ENCODE peak calls at places on chromosome 20, in four cellular contexts. Z is nucleus accumbens, E is iPS-NIHi11, F is esophagus squamous epithelium. K is an unnamed sample.
A peak's percentile ranks its signal among the peaks of the same experiment; 100 is the strongest.

GRCh38 chr20:34312544-34313217 is 9.5 kb upstream of the AHCY start:
- DNase-seq in Z (peak; percentile 75), E (peak; percentile 87), F (peak; percentile 23), K (no peak)

GRCh38 chr20:63977392-63978276 is 1.8 kb downstream of the SAMD10 start:
- DNase-seq in Z (no peak), E (no peak), F (no peak), K (no peak)

GRCh38 chr20:46931699-46932098 is 37.1 kb downstream of the EYA2 start:
- DNase-seq in Z (no peak), E (no peak), F (no peak), K (no peak)

GRCh38 chr20:58755751-58756524 is 63.3 kb downstream of the NPEPL1 start:
- DNase-seq in Z (no peak), E (no peak), F (no peak), K (no peak)

GRCh38 chr20:33176101-33176500 is 8.1 kb downstream of the BPIFA2 start:
- DNase-seq in Z (no peak), E (no peak), F (no peak), K (no peak)

GRCh38 chr20:18537651-18538050 is 29.6 kb upstream of the SMIM26 start:
- DNase-seq in Z (no peak), E (no peak), F (no peak), K (no peak)

GRCh38 chr20:63933646-63934045 is 22.6 kb downstream of the UCKL1 start:
- DNase-seq in Z (no peak), E (no peak), F (no peak), K (no peak)

GRCh38 chr20:63973636-63974401 is 4.1 kb upstream of the ZNF512B start:
- DNase-seq in Z (peak; percentile 71), E (peak; percentile 89), F (no peak), K (no peak)

GRCh38 chr20:3248167-3248992 is 9.4 kb upstream of the SLC4A11 start:
- DNase-seq in Z (no peak), E (peak; percentile 70), F (no peak), K (no peak)

GRCh38 chr20:33859157-33859695 is 48.1 kb downstream of the CHMP4B start:
- DNase-seq in Z (no peak), E (no peak), F (no peak), K (no peak)

GRCh38 chr20:50792708-50793574 is 1.9 kb upstream of the BCAS4 start:
- DNase-seq in Z (no peak), E (no peak), F (no peak), K (no peak)

GRCh38 chr20:33811763-33812672 is 870 bp downstream of the CHMP4B start:
- DNase-seq in Z (no peak), E (peak; percentile 53), F (no peak), K (no peak)

GRCh38 chr20:3565851-3566250 is 95.0 kb downstream of the ATRN start:
- DNase-seq in Z (no peak), E (no peak), F (no peak), K (no peak)

GRCh38 chr20:37524221-37524700 is 3.2 kb downstream of the NNAT start:
- DNase-seq in Z (no peak), E (no peak), F (no peak), K (no peak)

GRCh38 chr20:37207176-37207575 is 27.8 kb upstream of the MROH8 start:
- DNase-seq in Z (no peak), E (no peak), F (no peak), K (no peak)

GRCh38 chr20:21433329-21433890 is 36.1 kb upstream of the NKX2-4 start:
- DNase-seq in Z (no peak), E (no peak), F (no peak), K (no peak)

GRCh38 chr20:6953611-6954010 is 186.1 kb downstream of the BMP2 start:
- DNase-seq in Z (no peak), E (no peak), F (no peak), K (no peak)

GRCh38 chr20:18754030-18754659 is 59.4 kb upstream of the SCP2D1 start:
- DNase-seq in Z (no peak), E (no peak), F (no peak), K (no peak)

GRCh38 chr20:43579861-43580793 is 10.6 kb upstream of the IFT52 start:
- DNase-seq in Z (no peak), E (no peak), F (no peak), K (no peak)

GRCh38 chr20:34927736-34928135 is 27.9 kb downstream of the GSS start:
- DNase-seq in Z (no peak), E (no peak), F (no peak), K (no peak)

GRCh38 chr20:61954276-61955021 is 111.2 kb downstream of the TAF4 start:
- DNase-seq in Z (no peak), E (no peak), F (no peak), K (no peak)

GRCh38 chr20:1661542-1662299 is 4.1 kb upstream of the SIRPG start:
- DNase-seq in Z (no peak), E (no peak), F (no peak), K (no peak)

GRCh38 chr20:9223296-9223695 is 154.4 kb downstream of the PLCB4 start:
- DNase-seq in Z (no peak), E (no peak), F (no peak), K (no peak)

GRCh38 chr20:59574308-59574707 is 30.0 kb upstream of the PHACTR3 start:
- DNase-seq in Z (no peak), E (no peak), F (no peak), K (no peak)

GRCh38 chr20:63435552-63435951 is 36.9 kb downstream of the KCNQ2 start:
- DNase-seq in Z (no peak), E (no peak), F (no peak), K (no peak)

GRCh38 chr20:20603339-20603990 is 109.0 kb downstream of the RALGAPA2 start:
- DNase-seq in Z (no peak), E (peak; percentile 24), F (no peak), K (no peak)

GRCh38 chr20:37744347-37744746 is 50.5 kb downstream of the CTNNBL1 start:
- DNase-seq in Z (no peak), E (no peak), F (no peak), K (no peak)

GRCh38 chr20:17630151-17630805 is 51.8 kb downstream of the RRBP1 start:
- DNase-seq in Z (no peak), E (no peak), F (no peak), K (no peak)

GRCh38 chr20:21508230-21509078 is 5.4 kb downstream of the NKX2-2 start:
- DNase-seq in Z (peak; percentile 81), E (no peak), F (no peak), K (no peak)

GRCh38 chr20:53922901-53923314 is 147.5 kb downstream of the BCAS1 start:
- DNase-seq in Z (no peak), E (no peak), F (no peak), K (no peak)

GRCh38 chr20:19785886-19786285 is 27.8 kb downstream of the RIN2 start:
- DNase-seq in Z (peak; percentile 54), E (no peak), F (no peak), K (no peak)

GRCh38 chr20:396252-396618 is 11.9 kb upstream of the RBCK1 start:
- DNase-seq in Z (no peak), E (no peak), F (no peak), K (no peak)

GRCh38 chr20:40754372-40754943 is 65.4 kb upstream of the MAFB start:
- DNase-seq in Z (no peak), E (no peak), F (no peak), K (no peak)

GRCh38 chr20:24970743-24971142 is 21.7 kb downstream of the CST7 start:
- DNase-seq in Z (no peak), E (no peak), F (no peak), K (no peak)

GRCh38 chr20:61119263-61119662 is 132.8 kb upstream of the CDH4 start:
- DNase-seq in Z (no peak), E (no peak), F (no peak), K (no peak)

K was measured in cortex of kidney.